ENCODE peak calls at places on chromosome 18, in four cellular contexts. One of them, this sample, is unnamed.

GRCh38 chr18:43620936-43621335 is 343.6 kb upstream of the SYT4 start:
- DNase-seq in AG08395: peak
- DNase-seq in AML-193: peak
- DNase-seq in AG20443: peak
- DNase-seq in this sample: peak

GRCh38 chr18:53941601-53942335 is 282.7 kb downstream of the MBD2 start:
- DNase-seq in AG08395: no peak
- DNase-seq in AML-193: peak
- DNase-seq in AG20443: no peak
- DNase-seq in this sample: peak

GRCh38 chr18:51617167-51617566 is 419.7 kb upstream of the MEX3C start:
- DNase-seq in AG08395: no peak
- DNase-seq in AML-193: no peak
- DNase-seq in AG20443: no peak
- DNase-seq in this sample: no peak

GRCh38 chr18:13235326-13235937 is 16.9 kb downstream of the LDLRAD4 start:
- DNase-seq in AG08395: no peak
- DNase-seq in AML-193: no peak
- DNase-seq in AG20443: no peak
- DNase-seq in this sample: no peak

GRCh38 chr18:50870138-50870845 is 8.6 kb upstream of the ME2 start:
- DNase-seq in AG08395: no peak
- DNase-seq in AML-193: no peak
- DNase-seq in AG20443: no peak
- DNase-seq in this sample: peak

GRCh38 chr18:75211721-75212625 is 1.4 kb downstream of the TSHZ1 start:
- DNase-seq in AG08395: no peak
- DNase-seq in AML-193: peak
- DNase-seq in AG20443: peak
- DNase-seq in this sample: peak

GRCh38 chr18:3649559-3650426 is 199.8 kb downstream of the TGIF1 start:
- DNase-seq in AG08395: no peak
- DNase-seq in AML-193: no peak
- DNase-seq in AG20443: no peak
- DNase-seq in this sample: peak

GRCh38 chr18:26454616-26455015 is 93.7 kb downstream of the KCTD1 start:
- DNase-seq in AG08395: no peak
- DNase-seq in AML-193: no peak
- DNase-seq in AG20443: no peak
- DNase-seq in this sample: no peak

GRCh38 chr18:34710430-34711386 is 610 bp downstream of the DTNA start:
- DNase-seq in AG08395: no peak
- DNase-seq in AML-193: no peak
- DNase-seq in AG20443: peak
- DNase-seq in this sample: peak

GRCh38 chr18:11548940-11549551 is 60.4 kb upstream of the SLC35G4 start:
- DNase-seq in AG08395: no peak
- DNase-seq in AML-193: no peak
- DNase-seq in AG20443: no peak
- DNase-seq in this sample: no peak

GRCh38 chr18:60096428-60096827 is 196.6 kb downstream of the PMAIP1 start:
- DNase-seq in AG08395: no peak
- DNase-seq in AML-193: no peak
- DNase-seq in AG20443: no peak
- DNase-seq in this sample: no peak